ENCODE peak calls at places on chromosomes 11 and 22, in ten cellular contexts. C is mammary epithelial cell, R is endodermal cell, V is lung, T is body of pancreas, M is thoracic aorta, F is HFF-Myc, D is hepatocyte, H is astrocyte of the cerebellum, J is HL-60. E is an unnamed sample.

GRCh38 chr11:94132152-94132558 is 3.5 kb downstream of the PANX1 start:
- DNase-seq in C (peak; percentile 92), R (peak; percentile 34), V (no peak), T (no peak), M (peak; percentile 54), F (peak; percentile 67), D (peak; percentile 71), H (peak; percentile 61), J (no peak), E (no peak)

GRCh38 chr22:49022816-49023160 is 804.9 kb downstream of the BRD1 start:
- DNase-seq in C (no peak), R (no peak), V (no peak), T (no peak), M (no peak), F (no peak), D (no peak), H (no peak), J (no peak), E (no peak)

GRCh38 chr22:35519306-35520000 is 21.2 kb upstream of the RASD2 start:
- DNase-seq in C (no peak), R (no peak), V (no peak), T (no peak), M (no peak), F (no peak), D (no peak), H (no peak), J (no peak), E (no peak)

GRCh38 chr11:104892723-104893511 is 5.3 kb downstream of the CASP12 start:
- DNase-seq in C (no peak), R (no peak), V (no peak), T (no peak), M (no peak), F (no peak), D (no peak), H (no peak), J (no peak), E (no peak)

GRCh38 chr22:17119481-17120202 is 1.5 kb downstream of the TMEM121B start:
- DNase-seq in C (no peak), R (peak; percentile 88), V (no peak), T (peak; percentile 43), M (no peak), F (no peak), D (no peak), H (no peak), J (no peak), E (no peak)

GRCh38 chr11:65431452-65432132 is 9.0 kb downstream of the NEAT1 start:
- DNase-seq in C (peak; percentile 29), R (no peak), V (no peak), T (no peak), M (no peak), F (no peak), D (no peak), H (no peak), J (no peak), E (no peak)

GRCh38 chr11:66154109-66154508 is 84.0 kb downstream of the PACS1 start:
- DNase-seq in C (no peak), R (no peak), V (no peak), T (no peak), M (no peak), F (no peak), D (no peak), H (no peak), J (no peak), E (no peak)

GRCh38 chr11:15726221-15726746 is 611.6 kb downstream of the INSC start:
- DNase-seq in C (no peak), R (no peak), V (no peak), T (no peak), M (no peak), F (no peak), D (no peak), H (no peak), J (no peak), E (no peak)

GRCh38 chr22:47918936-47919505 is 1156.6 kb downstream of the TBC1D22A start:
- DNase-seq in C (no peak), R (no peak), V (no peak), T (no peak), M (no peak), F (no peak), D (no peak), H (no peak), J (no peak), E (no peak)

GRCh38 chr11:100438366-100438765 is 248.7 kb upstream of the ARHGAP42 start:
- DNase-seq in C (no peak), R (no peak), V (no peak), T (no peak), M (no peak), F (no peak), D (no peak), H (no peak), J (no peak), E (no peak)

GRCh38 chr22:40281717-40282116 is 64.6 kb upstream of the ADSL start:
- DNase-seq in C (peak; percentile 63), R (no peak), V (no peak), T (no peak), M (no peak), F (no peak), D (no peak), H (no peak), J (no peak), E (no peak)

GRCh38 chr11:16987205-16987568 is 27.0 kb downstream of the PLEKHA7 start:
- DNase-seq in C (no peak), R (peak; percentile 89), V (peak; percentile 56), T (peak; percentile 73), M (no peak), F (no peak), D (peak; percentile 68), H (no peak), J (no peak), E (no peak)

GRCh38 chr11:10528121-10528520 is 12.9 kb downstream of the RNF141 start:
- DNase-seq in C (no peak), R (no peak), V (no peak), T (no peak), M (no peak), F (no peak), D (no peak), H (no peak), J (no peak), E (no peak)

GRCh38 chr22:43449205-43449830 is 37.5 kb downstream of the MPPED1 start:
- DNase-seq in C (no peak), R (peak; percentile 91), V (no peak), T (no peak), M (no peak), F (no peak), D (no peak), H (no peak), J (no peak), E (no peak)
- TF ChIP-seq CTCF in C (no peak), R (no peak), V (no peak), T (no peak), M (no peak), F (no peak), D (no peak), H (no peak), J (no peak), E (no peak)

DNA sequence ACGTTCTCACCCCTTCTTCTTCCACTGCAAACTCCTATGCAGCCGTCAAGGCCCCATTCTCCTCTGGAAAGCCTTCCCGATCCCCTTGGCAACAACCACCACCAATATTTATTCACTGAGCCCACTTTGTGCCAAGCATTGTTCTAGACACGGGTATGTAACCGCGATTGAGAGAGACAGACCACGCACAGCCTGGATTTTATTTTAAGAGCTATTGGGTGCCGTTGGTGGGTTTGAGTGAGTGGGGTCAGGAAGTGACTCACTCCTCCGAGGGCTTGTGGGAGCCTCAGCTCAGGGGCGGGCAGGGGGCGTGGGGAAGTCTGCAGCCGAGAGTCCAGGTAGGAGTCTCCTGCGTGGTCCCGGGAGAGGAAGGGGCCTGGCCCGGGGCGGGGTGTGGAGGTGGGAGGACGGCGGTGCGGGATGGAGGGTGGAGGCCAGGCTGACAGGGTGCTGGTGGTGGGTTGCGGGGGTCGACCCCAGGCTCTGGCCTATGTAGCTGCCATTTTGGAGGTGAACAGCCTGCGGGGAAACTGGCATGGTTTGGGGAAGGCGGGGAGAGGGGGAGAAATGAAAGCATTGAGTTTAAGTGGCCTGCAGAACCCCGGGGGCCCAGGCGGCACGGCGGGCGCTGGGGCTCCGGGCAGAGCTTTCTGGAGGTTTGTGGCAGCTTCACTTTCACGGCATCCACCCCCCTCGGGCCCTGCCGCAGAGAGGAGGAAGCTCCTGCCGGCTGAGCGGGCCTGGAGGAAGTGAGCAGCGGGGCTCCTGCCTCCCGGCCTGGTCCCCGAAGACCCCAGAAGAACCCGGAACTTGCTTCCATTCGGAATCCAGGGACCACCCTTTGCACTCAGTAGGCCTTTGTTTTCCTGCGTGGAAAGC is 547 bp downstream of the PARVG start:
- DNase-seq in C (no peak), R (no peak), V (no peak), T (no peak), M (no peak), F (no peak), D (no peak), H (no peak), J (peak; percentile 86), E (no peak)
- H3K4me3 ChIP-seq in C (no peak overlapping the region), R (no peak overlapping the region), V (no peak overlapping the region), T (no peak overlapping the region), M (peak overlapping the region; percentile 55), F (no peak overlapping the region), D (no peak overlapping the region), H (no peak overlapping the region), J (peak overlapping the region; percentile 74), E (no peak overlapping the region)

DNA sequence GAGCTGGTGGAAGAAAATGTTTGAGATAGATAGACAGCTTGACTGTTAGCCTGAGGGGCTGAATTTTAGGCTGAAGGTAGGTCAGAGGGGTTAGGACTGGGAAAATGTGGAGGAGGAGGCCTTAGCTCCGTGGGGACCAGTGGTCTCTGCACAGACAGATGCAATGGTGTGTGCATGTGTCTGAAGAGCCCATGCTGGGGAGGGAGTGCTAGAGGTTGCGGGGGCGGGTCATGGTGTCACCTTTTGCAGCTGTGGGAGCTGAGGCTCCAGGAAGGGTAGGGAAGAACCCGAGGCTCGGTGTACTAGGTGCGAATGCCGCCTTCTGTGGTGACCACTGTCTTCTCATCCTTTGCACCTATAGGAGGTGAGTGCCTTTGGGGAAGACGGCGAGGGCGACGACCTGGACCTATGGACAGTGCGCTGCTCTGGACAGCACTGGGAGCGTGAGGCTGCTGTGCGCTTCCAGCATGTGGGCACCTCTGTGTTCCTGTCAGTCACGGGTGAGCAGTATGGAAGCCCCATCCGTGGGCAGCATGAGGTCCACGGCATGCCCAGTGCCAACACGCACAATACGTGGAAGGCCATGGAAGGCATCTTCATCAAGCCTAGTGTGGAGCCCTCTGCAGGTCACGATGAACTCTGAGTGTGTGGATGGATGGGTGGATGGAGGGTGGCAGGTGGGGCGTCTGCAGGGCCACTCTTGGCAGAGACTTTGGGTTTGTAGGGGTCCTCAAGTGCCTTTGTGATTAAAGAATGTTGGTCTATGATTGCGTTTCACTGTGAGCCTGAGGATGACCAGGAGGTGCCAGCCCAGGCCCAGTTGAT is 1.6 kb downstream of the SDF2L1 start:
- DNase-seq in C (no peak), R (no peak), V (no peak), T (no peak), M (no peak), F (no peak), D (no peak), H (no peak), J (no peak), E (no peak)
- TF ChIP-seq CTCF in C (peak; percentile 27), R (peak; percentile 44), V (no peak), T (peak; percentile 11), M (no peak), F (peak; percentile 6), D (peak; percentile 12), H (peak; percentile 18), J (peak; percentile 23), E (peak; percentile 18)

DNA sequence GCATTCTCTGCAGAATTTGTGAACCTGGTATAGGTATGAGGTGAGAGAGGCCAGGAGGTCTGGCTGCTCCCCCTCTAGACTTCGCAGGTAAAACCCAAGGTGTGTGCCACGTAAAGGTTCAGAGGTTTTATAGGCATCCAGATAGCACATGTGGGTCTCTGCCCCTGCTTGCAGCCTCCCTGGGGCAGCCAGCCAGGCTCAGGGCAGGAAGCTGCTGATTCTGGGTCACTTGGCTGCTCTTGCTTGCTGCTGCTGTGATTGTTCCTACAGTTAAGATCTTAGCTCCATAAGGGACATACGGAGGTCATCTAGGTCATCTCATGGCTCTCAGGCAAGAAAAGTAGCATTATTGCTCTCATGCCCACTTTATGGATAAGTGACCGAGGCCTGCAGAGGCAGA is 30.2 kb downstream of the ZBTB16 start:
- DNase-seq in C (no peak), R (no peak), V (no peak), T (peak; percentile 22), M (no peak), F (no peak), D (no peak), H (no peak), J (no peak), E (no peak)
- H3K4me3 ChIP-seq in C (no peak overlapping the region), R (no peak overlapping the region), V (no peak overlapping the region), T (no peak overlapping the region), M (peak overlapping the region; percentile 46), F (no peak overlapping the region), D (no peak overlapping the region), H (no peak overlapping the region), J (no peak overlapping the region), E (no peak overlapping the region)

E was measured in epithelial cell of proximal tubule.